ENCODE peak calls at places on chromosomes 11 and 22, in nine cellular contexts. F, V, D, Z, R, L, X, T and J are unnamed samples.

GRCh38 chr11:84524422-84525051 is 1102.6 kb downstream of the DLG2 start:
- DNase-seq in Z (no peak), R (peak), V (no peak), D (no peak), T (no peak), L (no peak), X (no peak), F (no peak), J (no peak)

GRCh38 chr22:19821523-19822300 is 33.0 kb downstream of the GNB1L start:
- DNase-seq in Z (no peak), D (no peak), F (no peak), L (no peak), V (no peak), X (no peak), T (peak), R (no peak), J (peak)

GRCh38 chr22:42379961-42380537 is 52.2 kb downstream of the NFAM1 start:
- DNase-seq in D (no peak), V (no peak), Z (peak), T (no peak), X (no peak), L (no peak), F (no peak), R (no peak), J (no peak)

GRCh38 chr11:126522152-126522551 is 166.7 kb downstream of the ST3GAL4 start:
- DNase-seq in X (no peak), L (no peak), R (no peak), F (no peak), V (no peak), D (no peak), Z (no peak), T (no peak), J (no peak)

GRCh38 chr11:61256710-61257482 is 15.9 kb downstream of the PGA5 start:
- DNase-seq in F (no peak), Z (no peak), R (no peak), D (no peak), T (no peak), X (no peak), V (no peak), L (no peak), J (no peak)

GRCh38 chr11:45984192-45984591 is 61.7 kb downstream of the LARGE2 start:
- DNase-seq in Z (no peak), L (no peak), R (peak), X (no peak), T (no peak), D (no peak), V (no peak), F (no peak), J (no peak)

GRCh38 chr11:61747389-61748285 is 4.8 kb upstream of the MYRF start:
- DNase-seq in L (peak), V (no peak), R (peak), D (no peak), F (peak), X (peak), Z (peak), T (no peak), J (peak)

GRCh38 chr11:96279421-96280290 is 63.3 kb downstream of the MAML2 start:
- DNase-seq in Z (no peak), R (peak), T (no peak), D (no peak), X (no peak), F (no peak), V (no peak), L (no peak), J (no peak)

GRCh38 chr22:48793949-48794348 is 1033.7 kb downstream of the BRD1 start:
- DNase-seq in F (no peak), L (no peak), D (no peak), R (no peak), V (no peak), Z (no peak), T (no peak), X (no peak), J (no peak)

GRCh38 chr22:39528080-39528661 is 4.4 kb downstream of the RPS19BP1 start:
- DNase-seq in F (no peak), X (peak), T (no peak), D (no peak), R (no peak), V (no peak), L (no peak), Z (peak), J (no peak)